ENCODE peak calls at places on chromosomes 12 and 14, in four cellular contexts. T is uterus, G is heart right ventricle, U is IMR-90. D is an unnamed sample.

GRCh38 chr12:72872986-72873385 is 600.8 kb downstream of the TRHDE start:
- DNase-seq in U (no peak), G (no peak), T (no peak), D (no peak)

GRCh38 chr12:19972325-19973288 is 395.7 kb upstream of the PDE3A start:
- DNase-seq in U (peak; percentile 13), G (no peak), T (no peak), D (no peak)

GRCh38 chr14:101224356-101225115 is 321.0 kb upstream of the RTL1 start:
- DNase-seq in G (no peak), T (no peak), U (no peak), D (no peak)

GRCh38 chr12:47033081-47033480 is 46.3 kb upstream of the PCED1B start:
- DNase-seq in G (peak; percentile 11), T (peak; percentile 37), U (no peak), D (peak; percentile 26)

GRCh38 chr12:67520611-67521010 is 127.9 kb upstream of the DYRK2 start:
- DNase-seq in U (no peak), G (no peak), T (no peak), D (no peak)

GRCh38 chr12:87667378-87667777 is 361.8 kb downstream of the C12orf50 start:
- DNase-seq in G (no peak), T (no peak), U (peak; percentile 35), D (no peak)

GRCh38 chr14:51774209-51774608 is 86.2 kb upstream of the GNG2 start:
- DNase-seq in G (no peak), T (no peak), U (no peak), D (no peak)

GRCh38 chr12:96233941-96234461 is 39.8 kb downstream of the ELK3 start:
- DNase-seq in G (peak; percentile 91), U (peak; percentile 95), T (peak; percentile 98), D (peak; percentile 95)

GRCh38 chr14:64910847-64911495 is 3.3 kb upstream of the CHURC1 start:
- DNase-seq in T (no peak), U (peak; percentile 55), G (no peak), D (no peak)

GRCh38 chr14:72291908-72292688 is 359.9 kb downstream of the RGS6 start:
- DNase-seq in U (peak; percentile 58), T (no peak), G (no peak), D (no peak)

GRCh38 chr12:89389755-89390661 is 37.7 kb upstream of the DUSP6 start:
- DNase-seq in T (peak; percentile 23), G (no peak), U (peak; percentile 54), D (no peak)

GRCh38 chr14:90732723-90733122 is 83.5 kb downstream of the TTC7B start:
- DNase-seq in T (no peak), U (no peak), G (no peak), D (no peak)

GRCh38 chr14:100892496-100893227 is 10.9 kb downstream of the RTL1 start:
- DNase-seq in G (no peak), T (peak; percentile 8), U (no peak), D (no peak)

GRCh38 chr12:34215213-34215892 is 193.1 kb downstream of the ALG10 start:
- DNase-seq in U (no peak), T (no peak), G (no peak), D (no peak)

GRCh38 chr14:32075636-32076277 is 1.3 kb upstream of the ARHGAP5 start:
- DNase-seq in G (peak; percentile 52), T (no peak), U (peak; percentile 2), D (no peak)

GRCh38 chr12:114673169-114673833 is 10.7 kb downstream of the TBX3 start:
- DNase-seq in T (peak; percentile 85), G (no peak), U (peak; percentile 93), D (no peak)

GRCh38 chr14:101891471-101891870 is 72.9 kb upstream of the DYNC1H1 start:
- DNase-seq in T (no peak), G (no peak), U (no peak), D (no peak)

GRCh38 chr12:45934956-45935355 is 55.4 kb downstream of the SCAF11 start:
- DNase-seq in T (no peak), G (no peak), U (no peak), D (no peak)

GRCh38 chr12:57296291-57296690 is 45.3 kb upstream of the STAC3 start:
- DNase-seq in U (no peak), G (no peak), T (no peak), D (no peak)

GRCh38 chr14:104292084-104292970 is 153.9 kb downstream of the KIF26A start:
- DNase-seq in U (no peak), G (no peak), T (no peak), D (no peak)

GRCh38 chr12:115794659-115795081 is 482.8 kb downstream of the MED13L start:
- DNase-seq in U (no peak), T (no peak), G (no peak), D (no peak)
- TF ChIP-seq CTCF in U (no peak), T (no peak), G (no peak), D (peak; percentile 18)

DNA sequence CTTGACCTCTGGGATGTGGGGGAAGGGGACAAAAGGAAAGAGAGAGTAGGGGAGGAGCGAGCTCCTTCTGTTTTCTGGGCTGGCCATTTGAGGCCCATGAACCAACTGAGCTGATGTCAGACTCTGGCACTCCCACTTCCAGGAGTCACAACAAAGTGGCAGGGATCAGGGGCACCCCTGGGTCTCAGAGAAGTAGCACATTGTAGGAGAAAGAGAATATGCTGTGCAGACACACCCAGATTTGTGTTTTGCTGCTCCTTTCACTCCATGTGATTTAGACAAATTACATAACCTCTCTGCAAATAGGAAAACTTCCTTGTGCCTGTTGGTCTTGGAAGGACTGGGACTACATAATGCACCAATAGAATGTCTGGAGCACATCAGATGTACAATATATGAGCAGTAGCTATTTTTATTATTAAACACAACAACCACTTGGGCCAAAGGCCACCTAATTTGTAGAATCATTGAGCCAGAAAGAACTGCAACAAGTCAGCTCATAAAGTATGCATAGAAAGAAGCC is 265.5 kb downstream of the ZFP36L1 start:
- DNase-seq in U (no peak), G (no peak), T (no peak), D (no peak)
- H3K4me3 ChIP-seq in U (no peak overlapping the region), G (no peak overlapping the region), T (no peak overlapping the region), D (no peak overlapping the region)

GRCh38 chr12:52053570-52054209 is 2.4 kb downstream of the NR4A1 start:
- DNase-seq in U (peak; percentile 64), T (no peak), G (no peak), D (peak; percentile 31)

GRCh38 chr12:52054231-52054837 is 3.1 kb downstream of the NR4A1 start:
- DNase-seq in U (no peak), T (no peak), G (no peak), D (no peak)

GRCh38 chr12:52050116-52050770 is 999 bp upstream of the NR4A1 start:
- DNase-seq in T (no peak), U (peak; percentile 50), G (no peak), D (peak; percentile 67)

GRCh38 chr12:52050771-52051541 is at the start of gene NR4A1:
- DNase-seq in G (peak; percentile 99), T (peak; percentile 99), U (peak; percentile 95), D (peak; percentile 99)

GRCh38 chr12:52052471-52053186 is 1.4 kb downstream of the NR4A1 start:
- DNase-seq in U (peak; percentile 47), T (no peak), G (no peak), D (no peak)
- H3K27ac ChIP-seq in U (peak overlapping the region; percentile 69), T (peak overlapping the region; percentile 99), G (peak overlapping the region; percentile 97), D (peak overlapping the region; percentile 93)

GRCh38 chr14:88437659-88438058 is 52.2 kb downstream of the SPATA7 start:
- DNase-seq in U (no peak), T (no peak), G (no peak), D (no peak)
- TF ChIP-seq CTCF in U (peak; percentile 32), T (no peak), G (peak; percentile 17), D (no peak)

GRCh38 chr12:121849660-121850059 is 9.0 kb downstream of the HPD start:
- DNase-seq in T (no peak), U (no peak), G (no peak), D (no peak)
- H3K4me3 ChIP-seq in T (no peak overlapping the region), U (no peak overlapping the region), G (no peak overlapping the region), D (no peak overlapping the region)